ENCODE peak calls at places on chromosomes 4 and X, in four cellular contexts. E is LHCN-M2; W is activated CD4-positive, CD25-positive, alpha-beta regulatory T cell; G is CD4-positive, alpha-beta T cell. Q is an unnamed sample.

GRCh38 chr4:116603096-116603495 is 482.3 kb downstream of the TRAM1L1 start:
- DNase-seq in E (no peak), W (no peak), G (no peak), Q (no peak)

GRCh38 chrX:134512566-134512965 is 52.6 kb downstream of the HPRT1 start:
- DNase-seq in E (peak), W (no peak), G (no peak), Q (no peak)

GRCh38 chr4:91366561-91366960 is 937.2 kb upstream of the GRID2 start:
- DNase-seq in E (no peak), W (no peak), G (no peak), Q (no peak)

GRCh38 chr4:180407273-180407885 is 1835.8 kb upstream of the TENM3 start:
- DNase-seq in E (no peak), W (no peak), G (no peak), Q (no peak)

GRCh38 chrX:136525738-136526606 is 6.0 kb upstream of the VGLL1 start:
- DNase-seq in E (peak), W (no peak), G (no peak), Q (no peak)

GRCh38 chrX:85808217-85808616 is 239.1 kb downstream of the CHM start:
- DNase-seq in E (no peak), W (no peak), G (no peak), Q (no peak)

GRCh38 chrX:29948653-29949052 is 266.7 kb upstream of the MAGEB2 start:
- DNase-seq in E (peak), W (no peak), G (no peak), Q (no peak)

GRCh38 chrX:122641826-122642225 is 542.3 kb upstream of the GRIA3 start:
- DNase-seq in E (no peak), W (no peak), G (no peak), Q (no peak)

GRCh38 chr4:94390804-94391410 is 48.3 kb upstream of the HPGDS start:
- DNase-seq in E (peak), W (no peak), G (no peak), Q (no peak)

GRCh38 chr4:102824398-102824797 is 3.0 kb downstream of the UBE2D3 start:
- DNase-seq in E (no peak), W (no peak), G (no peak), Q (no peak)

GRCh38 chr4:7462509-7462971 is 27.8 kb upstream of the PSAPL1 start:
- DNase-seq in E (peak), W (no peak), G (no peak), Q (no peak)